ENCODE peak calls at places on chromosome 10, in seven cellular contexts. T is transverse colon, E is breast epithelium, F is esophagus muscularis mucosa, K is sigmoid colon, N is suprapubic skin, O is spleen. L is an unnamed sample.

GRCh38 chr10:84264611-84265141 is 19.8 kb downstream of the RGR start:
- DNase-seq in N (no peak), F (no peak), K (peak), T (peak), E (peak), O (peak), L (peak)

GRCh38 chr10:101367569-101368453 is 13.8 kb downstream of the BTRC start:
- DNase-seq in E (no peak), O (no peak), T (no peak), N (no peak), K (no peak), F (no peak), L (no peak)

GRCh38 chr10:101301111-101301731 is 52.7 kb upstream of the BTRC start:
- DNase-seq in K (no peak), E (no peak), T (peak), F (no peak), N (no peak), O (no peak), L (peak)

GRCh38 chr10:31887850-31888249 is 40.8 kb downstream of the ARHGAP12 start:
- DNase-seq in N (no peak), O (no peak), K (no peak), F (no peak), T (peak), E (no peak), L (no peak)

GRCh38 chr10:79206300-79207095 is 137.7 kb downstream of the ZMIZ1 start:
- DNase-seq in K (no peak), T (no peak), E (no peak), O (no peak), F (no peak), N (no peak), L (no peak)

GRCh38 chr10:14409247-14409646 is 78.5 kb upstream of the FRMD4A start:
- DNase-seq in O (no peak), T (no peak), F (no peak), E (no peak), K (no peak), N (no peak), L (no peak)

GRCh38 chr10:1292611-1293021 is 236.4 kb downstream of the WDR37 start:
- DNase-seq in K (no peak), E (no peak), O (peak), F (no peak), N (peak), T (no peak), L (no peak)

GRCh38 chr10:31774291-31774900 is 154.2 kb downstream of the ARHGAP12 start:
- DNase-seq in O (no peak), T (no peak), K (no peak), F (no peak), N (no peak), E (no peak), L (no peak)

GRCh38 chr10:119770928-119771327 is 45.1 kb downstream of the INPP5F start:
- DNase-seq in O (no peak), N (no peak), K (no peak), T (no peak), E (no peak), F (no peak), L (no peak)

GRCh38 chr10:70954373-70954772 is 66.0 kb upstream of the PCBD1 start:
- DNase-seq in F (no peak), O (peak), E (no peak), N (no peak), T (no peak), K (no peak), L (no peak)

GRCh38 chr10:8310930-8311329 is 256.4 kb downstream of the GATA3 start:
- DNase-seq in F (no peak), K (no peak), N (no peak), E (no peak), T (no peak), O (no peak), L (no peak)

GRCh38 chr10:48505394-48506112 is 99.3 kb downstream of the ARHGAP22 start:
- DNase-seq in F (peak), E (no peak), T (no peak), N (peak), K (no peak), O (peak), L (peak)

GRCh38 chr10:130080461-130080814 is 30.2 kb downstream of the C10orf143 start:
- DNase-seq in E (no peak), N (no peak), F (no peak), O (no peak), T (no peak), K (no peak), L (no peak)

GRCh38 chr10:83373659-83374058 is 765.6 kb upstream of the GHITM start:
- DNase-seq in F (no peak), K (no peak), E (no peak), N (no peak), T (no peak), O (no peak), L (no peak)

GRCh38 chr10:86651021-86651471 is 3.3 kb upstream of the OPN4 start:
- DNase-seq in T (no peak), F (no peak), O (peak), K (peak), E (no peak), N (peak), L (peak)

GRCh38 chr10:18437486-18437885 is 213.9 kb downstream of the NSUN6 start:
- DNase-seq in O (no peak), F (peak), K (no peak), E (no peak), N (no peak), T (no peak), L (no peak)

GRCh38 chr10:77643795-77644468 is 6.3 kb upstream of the KCNMA1 start:
- DNase-seq in E (no peak), N (no peak), K (no peak), O (no peak), T (peak), F (no peak), L (peak)

GRCh38 chr10:133127291-133128125 is 32.5 kb upstream of the KNDC1 start:
- DNase-seq in N (no peak), T (peak), K (peak), F (no peak), E (no peak), O (peak), L (no peak)

GRCh38 chr10:59383436-59383835 is 21.1 kb upstream of the FAM13C start:
- DNase-seq in T (no peak), O (no peak), E (no peak), N (no peak), F (no peak), K (no peak), L (no peak)

GRCh38 chr10:91579351-91579985 is 53.4 kb downstream of the PPP1R3C start:
- DNase-seq in O (no peak), E (no peak), T (no peak), F (no peak), K (no peak), N (no peak), L (no peak)

GRCh38 chr10:12455774-12456173 is 106.4 kb downstream of the CAMK1D start:
- DNase-seq in N (no peak), T (no peak), O (no peak), F (no peak), E (no peak), K (no peak), L (no peak)

GRCh38 chr10:50621981-50622496 is 1.7 kb downstream of the SGMS1 start:
- DNase-seq in N (peak), O (peak), T (peak), E (peak), F (peak), K (peak), L (peak)
- TF ChIP-seq POLR2AphosphoS5 in N (no peak), O (peak), T (peak), E (no peak), F (peak), K (peak), L (no peak)

DNA sequence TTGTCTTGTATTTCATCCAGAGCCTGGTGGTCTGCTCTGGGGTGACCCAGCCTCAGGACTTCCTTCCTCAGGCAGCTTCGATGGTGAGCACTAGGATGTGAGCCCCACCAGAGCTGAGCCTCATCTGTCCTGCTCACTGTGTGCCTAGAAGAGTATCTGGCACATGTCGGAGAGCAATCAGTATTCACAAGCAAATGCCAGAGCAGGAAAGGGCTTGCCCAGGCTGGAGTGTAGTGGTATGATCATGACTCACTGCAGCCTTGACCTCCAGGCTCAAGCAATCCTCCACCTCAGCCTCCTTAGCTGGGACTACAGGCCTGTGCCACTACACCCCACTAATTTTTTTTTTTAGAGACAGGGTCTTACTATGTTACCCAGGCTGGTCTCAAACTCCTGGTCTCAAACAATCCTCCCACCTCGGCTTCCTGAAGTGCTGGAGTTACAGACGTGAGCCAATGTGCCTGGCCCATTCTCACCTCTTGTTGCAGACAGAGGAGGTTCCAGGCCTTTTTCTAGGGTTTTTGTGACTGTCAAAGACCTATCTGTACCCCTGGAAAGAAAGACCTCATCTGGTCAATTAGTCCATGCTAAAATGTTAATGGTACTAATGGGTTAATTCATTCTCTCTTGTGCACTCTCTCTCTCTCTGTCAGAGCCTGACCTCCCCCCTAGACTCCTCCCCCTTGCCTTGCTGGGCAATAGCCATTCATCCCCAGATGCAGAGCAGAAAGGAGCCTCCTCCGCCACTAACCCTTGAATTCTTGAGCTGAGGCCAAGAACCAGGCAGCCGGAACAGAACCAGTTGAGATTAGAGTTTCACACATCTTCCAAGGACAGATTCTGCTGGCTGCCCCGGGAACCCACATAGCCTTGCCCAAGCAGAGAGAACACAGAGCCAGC is 209.9 kb downstream of the SKIDA1 start:
- DNase-seq in F (peak), K (peak), O (no peak), T (no peak), N (peak), E (peak), L (peak)
- TF ChIP-seq POLR2AphosphoS5 in F (peak), K (no peak), O (peak), T (no peak), N (no peak), E (no peak), L (peak)

GRCh38 chr10:28845009-28845682 is 167.8 kb downstream of the BAMBI start:
- DNase-seq in O (no peak), T (no peak), F (no peak), N (no peak), E (no peak), K (no peak), L (no peak)

GRCh38 chr10:28849309-28849708 is 172.0 kb downstream of the BAMBI start:
- DNase-seq in K (no peak), F (no peak), E (no peak), N (no peak), O (no peak), T (no peak), L (no peak)

GRCh38 chr10:28850784-28851183 is 173.5 kb downstream of the BAMBI start:
- DNase-seq in O (no peak), T (no peak), K (no peak), F (no peak), N (no peak), E (no peak), L (no peak)

GRCh38 chr10:28853195-28853594 is 175.9 kb downstream of the BAMBI start:
- DNase-seq in O (no peak), K (no peak), E (peak), N (no peak), F (no peak), T (no peak), L (no peak)

DNA sequence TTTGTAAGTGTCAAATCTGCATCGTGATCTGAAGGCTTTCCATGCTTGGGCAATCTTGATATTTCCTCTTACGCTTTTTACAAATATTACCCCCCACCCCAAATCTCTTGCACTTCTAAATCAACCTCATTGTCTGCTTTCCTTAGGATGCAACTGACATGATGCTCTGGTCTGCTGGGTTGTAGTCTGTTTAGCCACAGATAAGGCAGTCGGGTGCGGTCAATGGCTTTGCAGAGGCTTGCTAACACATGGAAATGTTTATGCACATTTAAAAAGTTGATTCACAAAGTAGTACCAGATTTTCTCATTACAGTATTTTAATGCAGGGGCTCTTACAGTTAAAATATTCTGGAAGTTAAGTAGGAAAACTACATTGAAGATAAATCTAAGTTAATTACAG is 172.5 kb downstream of the BAMBI start:
- DNase-seq in K (no peak), E (no peak), O (no peak), T (no peak), F (no peak), N (no peak), L (no peak)
- TF ChIP-seq POLR2AphosphoS5 in K (no peak), E (no peak), O (no peak), T (no peak), F (no peak), N (no peak), L (no peak)

GRCh38 chr10:6086375-6087233 is 2.2 kb upstream of the RBM17 start:
- DNase-seq in T (peak), F (peak), O (peak), E (peak), N (peak), K (peak), L (peak)
- TF ChIP-seq POLR2AphosphoS5 in T (peak), F (peak), O (peak), E (no peak), N (no peak), K (peak), L (peak)

DNA sequence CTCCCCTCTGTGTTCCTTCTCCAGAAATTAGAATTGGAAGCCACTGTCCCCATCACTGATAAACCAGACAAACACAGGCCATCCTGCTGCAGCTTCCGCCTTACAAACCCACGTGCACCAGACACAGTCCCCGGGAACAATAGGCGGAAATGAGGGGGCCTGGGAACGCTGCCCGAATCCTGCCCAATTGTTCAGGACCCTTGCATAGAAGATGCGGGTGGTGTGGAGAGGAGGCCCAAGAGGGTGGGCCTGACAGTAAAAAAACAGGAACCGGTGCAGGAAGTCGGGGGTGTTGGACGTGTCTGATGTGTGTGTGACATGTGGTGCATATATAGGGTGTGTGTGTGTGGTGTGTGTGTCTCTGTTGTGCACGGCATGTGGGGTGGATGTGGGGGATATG is 26.5 kb upstream of the CHST15 start:
- DNase-seq in N (no peak), K (no peak), T (no peak), O (no peak), E (no peak), F (no peak), L (no peak)
- TF ChIP-seq POLR2AphosphoS5 in N (no peak), K (no peak), T (no peak), O (peak), E (no peak), F (no peak), L (no peak)

DNA sequence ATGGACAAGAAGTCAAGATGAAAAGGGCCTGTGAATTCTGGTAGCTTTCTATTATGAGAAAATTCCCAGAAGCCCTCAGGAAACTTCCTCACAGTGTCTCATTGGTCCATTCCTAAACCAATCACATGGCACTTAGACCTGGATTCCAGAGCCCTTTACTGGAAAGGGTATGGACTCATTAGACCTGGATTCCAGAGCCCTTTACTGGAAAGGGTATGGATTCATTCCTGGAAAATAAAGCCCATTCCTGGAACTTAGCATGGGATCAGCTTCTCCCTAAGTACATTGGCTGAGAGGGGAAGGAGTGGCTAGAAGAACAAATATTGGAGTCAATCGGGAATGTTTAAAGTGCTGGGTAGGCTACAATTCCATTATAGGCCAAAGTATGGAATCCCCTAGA is 3.7 kb upstream of the CACUL1 start:
- DNase-seq in O (no peak), E (no peak), T (no peak), K (no peak), F (no peak), N (no peak), L (no peak)
- TF ChIP-seq POLR2AphosphoS5 in O (no peak), E (no peak), T (no peak), K (no peak), F (no peak), N (no peak), L (no peak)

GRCh38 chr10:3782099-3782455 is 2.9 kb downstream of the KLF6 start:
- DNase-seq in E (no peak), K (no peak), F (no peak), T (no peak), O (no peak), N (no peak), L (no peak)

GRCh38 chr10:3780766-3781457 is 4.1 kb downstream of the KLF6 start:
- DNase-seq in O (peak), K (peak), F (no peak), N (no peak), T (no peak), E (no peak), L (no peak)

GRCh38 chr10:3780056-3780765 is 4.8 kb downstream of the KLF6 start:
- DNase-seq in E (peak), F (no peak), N (no peak), T (no peak), O (peak), K (no peak), L (no peak)

GRCh38 chr10:3782456-3783312 is 2.3 kb downstream of the KLF6 start:
- DNase-seq in F (no peak), T (peak), N (no peak), E (peak), O (peak), K (peak), L (peak)

DNA sequence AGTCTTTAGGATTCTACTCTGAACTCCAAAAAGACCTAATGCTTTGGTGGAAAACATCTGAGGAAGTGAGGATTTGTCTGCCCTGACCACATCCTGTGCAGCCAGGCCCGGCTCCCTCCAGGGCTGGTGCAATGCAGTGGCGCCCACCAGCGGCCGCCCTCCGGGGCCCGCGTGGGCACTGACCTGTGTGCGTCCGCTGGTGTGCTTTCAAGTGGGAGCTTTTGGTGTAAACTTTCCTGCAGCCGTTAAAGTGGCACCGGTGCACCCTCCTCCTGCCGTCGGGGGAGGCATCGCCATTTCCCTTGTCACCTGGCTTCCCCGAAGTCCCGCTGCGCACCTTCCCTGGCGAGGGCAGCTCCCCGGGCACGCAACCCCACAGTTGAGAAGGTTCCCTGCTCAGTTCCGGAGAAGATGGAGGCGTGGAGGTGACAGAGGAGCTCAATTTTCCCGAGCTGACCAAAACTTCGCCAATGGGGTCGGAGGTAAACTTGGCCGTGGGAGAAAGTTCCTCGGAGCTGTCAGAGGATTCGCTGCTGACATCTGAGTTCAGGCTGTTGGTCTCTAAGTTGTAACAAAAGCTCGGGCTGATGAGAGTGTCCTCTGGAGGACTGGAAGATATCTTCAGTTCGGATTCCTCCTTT is 3.4 kb downstream of the KLF6 start:
- DNase-seq in E (peak), N (no peak), K (peak), O (peak), T (peak), F (no peak), L (peak)
- TF ChIP-seq POLR2AphosphoS5 in E (peak), N (no peak), K (no peak), O (peak), T (peak), F (no peak), L (peak)

L was measured in stomach.